ENCODE peak calls at places on chromosomes 12 and 14, in eight cellular contexts. One of them, this sample, is unnamed.

GRCh38 chr12:95881331-95881955 is 22.7 kb downstream of the SNRPF start:
- DNase-seq in neuronal stem cell: no peak
- DNase-seq in Peyer's patch: no peak
- DNase-seq in cardiac muscle cell: peak; percentile 25
- DNase-seq in H1: no peak
- DNase-seq in GM23338: no peak
- DNase-seq in vagina: no peak
- DNase-seq in kidney: no peak
- DNase-seq in this sample: no peak

GRCh38 chr14:65962952-65963351 is 523.2 kb upstream of the CCDC196 start:
- DNase-seq in neuronal stem cell: no peak
- DNase-seq in Peyer's patch: no peak
- DNase-seq in cardiac muscle cell: no peak
- DNase-seq in H1: no peak
- DNase-seq in GM23338: no peak
- DNase-seq in vagina: no peak
- DNase-seq in kidney: no peak
- DNase-seq in this sample: no peak

GRCh38 chr14:65156568-65157366 is 54.5 kb upstream of the MAX start:
- DNase-seq in neuronal stem cell: no peak
- DNase-seq in Peyer's patch: no peak
- DNase-seq in cardiac muscle cell: peak; percentile 93
- DNase-seq in H1: no peak
- DNase-seq in GM23338: no peak
- DNase-seq in vagina: no peak
- DNase-seq in kidney: peak; percentile 75
- DNase-seq in this sample: no peak

GRCh38 chr14:105855246-105855892 is 329.0 kb downstream of the TMEM121 start:
- DNase-seq in neuronal stem cell: no peak
- DNase-seq in Peyer's patch: peak; percentile 44
- DNase-seq in cardiac muscle cell: no peak
- DNase-seq in H1: no peak
- DNase-seq in GM23338: no peak
- DNase-seq in vagina: peak; percentile 69
- DNase-seq in kidney: peak; percentile 71
- DNase-seq in this sample: peak; percentile 46

GRCh38 chr14:94805726-94806288 is 35.9 kb upstream of the GSC start:
- DNase-seq in neuronal stem cell: no peak
- DNase-seq in Peyer's patch: no peak
- DNase-seq in cardiac muscle cell: peak; percentile 7
- DNase-seq in H1: no peak
- DNase-seq in GM23338: no peak
- DNase-seq in vagina: no peak
- DNase-seq in kidney: no peak
- DNase-seq in this sample: no peak

GRCh38 chr12:6091786-6092566 is 32.5 kb downstream of the VWF start:
- DNase-seq in neuronal stem cell: no peak
- DNase-seq in Peyer's patch: no peak
- DNase-seq in cardiac muscle cell: no peak
- DNase-seq in H1: no peak
- DNase-seq in GM23338: no peak
- DNase-seq in vagina: no peak
- DNase-seq in kidney: no peak
- DNase-seq in this sample: no peak

GRCh38 chr14:92553456-92553855 is 39.9 kb downstream of the RIN3 start:
- DNase-seq in neuronal stem cell: no peak
- DNase-seq in Peyer's patch: peak; percentile 22
- DNase-seq in cardiac muscle cell: peak; percentile 68
- DNase-seq in H1: no peak
- DNase-seq in GM23338: peak; percentile 52
- DNase-seq in vagina: no peak
- DNase-seq in kidney: no peak
- DNase-seq in this sample: no peak

GRCh38 chr12:6765634-6766581 is at the start of gene PTMS:
- DNase-seq in neuronal stem cell: peak; percentile 89
- DNase-seq in Peyer's patch: peak; percentile 77
- DNase-seq in cardiac muscle cell: peak; percentile 97
- DNase-seq in H1: peak; percentile 88
- DNase-seq in GM23338: peak; percentile 94
- DNase-seq in vagina: no peak
- DNase-seq in kidney: peak; percentile 96
- DNase-seq in this sample: no peak

GRCh38 chr14:73746540-73747385 is 32.6 kb upstream of the PNMA1 start:
- DNase-seq in neuronal stem cell: no peak
- DNase-seq in Peyer's patch: peak; percentile 62
- DNase-seq in cardiac muscle cell: no peak
- DNase-seq in H1: no peak
- DNase-seq in GM23338: no peak
- DNase-seq in vagina: no peak
- DNase-seq in kidney: no peak
- DNase-seq in this sample: no peak

GRCh38 chr12:3770891-3771290 is 18.0 kb upstream of the CRACR2A start:
- DNase-seq in neuronal stem cell: no peak
- DNase-seq in Peyer's patch: no peak
- DNase-seq in cardiac muscle cell: peak; percentile 55
- DNase-seq in H1: no peak
- DNase-seq in GM23338: no peak
- DNase-seq in vagina: no peak
- DNase-seq in kidney: no peak
- DNase-seq in this sample: no peak

GRCh38 chr12:58288191-58288590 is 346.8 kb downstream of the ATP23 start:
- DNase-seq in neuronal stem cell: no peak
- DNase-seq in Peyer's patch: no peak
- DNase-seq in cardiac muscle cell: peak; percentile 71
- DNase-seq in H1: no peak
- DNase-seq in GM23338: no peak
- DNase-seq in vagina: no peak
- DNase-seq in kidney: no peak
- DNase-seq in this sample: no peak

GRCh38 chr12:55728185-55728931 is 451 bp downstream of the CD63 start:
- DNase-seq in neuronal stem cell: no peak
- DNase-seq in Peyer's patch: peak; percentile 83
- DNase-seq in cardiac muscle cell: peak; percentile 84
- DNase-seq in H1: no peak
- DNase-seq in GM23338: peak; percentile 46
- DNase-seq in vagina: no peak
- DNase-seq in kidney: peak; percentile 95
- DNase-seq in this sample: no peak

GRCh38 chr12:124841558-124841945 is 22.1 kb downstream of the SCARB1 start:
- DNase-seq in neuronal stem cell: no peak
- DNase-seq in Peyer's patch: no peak
- DNase-seq in cardiac muscle cell: no peak
- DNase-seq in H1: no peak
- DNase-seq in GM23338: no peak
- DNase-seq in vagina: no peak
- DNase-seq in kidney: no peak
- DNase-seq in this sample: no peak

GRCh38 chr12:88562846-88563582 is 17.3 kb downstream of the KITLG start:
- DNase-seq in neuronal stem cell: no peak
- DNase-seq in Peyer's patch: no peak
- DNase-seq in cardiac muscle cell: peak; percentile 44
- DNase-seq in H1: no peak
- DNase-seq in GM23338: no peak
- DNase-seq in vagina: no peak
- DNase-seq in kidney: no peak
- DNase-seq in this sample: no peak

DNA sequence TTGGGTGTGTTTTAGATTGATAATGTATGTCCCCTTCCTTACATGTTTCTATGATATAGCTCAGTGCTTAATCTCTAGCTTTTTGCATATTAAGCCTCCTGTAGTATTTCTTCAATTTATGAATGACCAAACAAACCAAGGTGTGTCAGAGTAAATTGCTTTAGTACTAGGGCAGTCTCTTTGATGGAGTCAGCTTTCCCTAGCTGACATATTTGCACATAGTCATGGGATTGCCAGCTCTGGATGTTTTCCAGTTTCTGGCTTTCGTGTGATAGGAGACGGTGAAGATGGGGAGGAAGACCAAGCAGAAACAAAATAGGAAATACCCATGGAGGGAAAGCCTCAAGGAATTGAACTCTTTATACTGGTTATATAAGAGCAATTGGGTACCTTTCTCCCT is 148.9 kb downstream of the PLEKHA5 start:
- DNase-seq in neuronal stem cell: no peak
- DNase-seq in Peyer's patch: no peak
- DNase-seq in cardiac muscle cell: no peak
- DNase-seq in H1: no peak
- DNase-seq in GM23338: no peak
- DNase-seq in vagina: no peak
- DNase-seq in kidney: no peak
- DNase-seq in this sample: no peak
- H3K36me3 ChIP-seq in neuronal stem cell: peaks cover 2% of the 10 kb centered on the region
- H3K36me3 ChIP-seq in Peyer's patch: no peaks in the 10 kb centered on the region
- H3K36me3 ChIP-seq in cardiac muscle cell: peaks cover 32% of the 10 kb centered on the region
- H3K36me3 ChIP-seq in H1: peaks cover 27% of the 10 kb centered on the region
- H3K36me3 ChIP-seq in GM23338: peaks cover 14% of the 10 kb centered on the region
- H3K36me3 ChIP-seq in vagina: peaks cover 15% of the 10 kb centered on the region
- H3K36me3 ChIP-seq in kidney: peaks cover 3% of the 10 kb centered on the region
- H3K36me3 ChIP-seq in this sample: no peaks in the 10 kb centered on the region

GRCh38 chr14:101836131-101836530 is 74.6 kb downstream of the PPP2R5C start:
- DNase-seq in neuronal stem cell: no peak
- DNase-seq in Peyer's patch: no peak
- DNase-seq in cardiac muscle cell: peak; percentile 27
- DNase-seq in H1: no peak
- DNase-seq in GM23338: no peak
- DNase-seq in vagina: no peak
- DNase-seq in kidney: no peak
- DNase-seq in this sample: no peak
- H3K36me3 ChIP-seq in neuronal stem cell: peaks cover 2% of the 10 kb centered on the region
- H3K36me3 ChIP-seq in Peyer's patch: no peaks in the 10 kb centered on the region
- H3K36me3 ChIP-seq in cardiac muscle cell: no peaks in the 10 kb centered on the region
- H3K36me3 ChIP-seq in H1: no peaks in the 10 kb centered on the region
- H3K36me3 ChIP-seq in GM23338: no peaks in the 10 kb centered on the region
- H3K36me3 ChIP-seq in vagina: no peaks in the 10 kb centered on the region
- H3K36me3 ChIP-seq in kidney: peaks cover 4% of the 10 kb centered on the region
- H3K36me3 ChIP-seq in this sample: peaks cover 35% of the 10 kb centered on the region

GRCh38 chr12:132056959-132057358 is 87.2 kb downstream of the DDX51 start:
- DNase-seq in neuronal stem cell: no peak
- DNase-seq in Peyer's patch: no peak
- DNase-seq in cardiac muscle cell: no peak
- DNase-seq in H1: no peak
- DNase-seq in GM23338: no peak
- DNase-seq in vagina: no peak
- DNase-seq in kidney: no peak
- DNase-seq in this sample: no peak
- H3K36me3 ChIP-seq in neuronal stem cell: peaks cover 50% of the 10 kb centered on the region
- H3K36me3 ChIP-seq in Peyer's patch: no peaks in the 10 kb centered on the region
- H3K36me3 ChIP-seq in cardiac muscle cell: peaks cover 25% of the 10 kb centered on the region
- H3K36me3 ChIP-seq in H1: peaks cover 43% of the 10 kb centered on the region
- H3K36me3 ChIP-seq in GM23338: peaks cover 27% of the 10 kb centered on the region
- H3K36me3 ChIP-seq in vagina: peaks cover 61% of the 10 kb centered on the region
- H3K36me3 ChIP-seq in kidney: peaks cover 31% of the 10 kb centered on the region
- H3K36me3 ChIP-seq in this sample: peaks cover 50% of the 10 kb centered on the region

GRCh38 chr12:10936495-10936894 is 2.6 kb downstream of the TAS2R14 start:
- DNase-seq in neuronal stem cell: no peak
- DNase-seq in Peyer's patch: no peak
- DNase-seq in cardiac muscle cell: no peak
- DNase-seq in H1: no peak
- DNase-seq in GM23338: no peak
- DNase-seq in vagina: no peak
- DNase-seq in kidney: no peak
- DNase-seq in this sample: no peak
- H3K36me3 ChIP-seq in neuronal stem cell: no peaks in the 10 kb centered on the region
- H3K36me3 ChIP-seq in Peyer's patch: no peaks in the 10 kb centered on the region
- H3K36me3 ChIP-seq in cardiac muscle cell: no peaks in the 10 kb centered on the region
- H3K36me3 ChIP-seq in H1: no peaks in the 10 kb centered on the region
- H3K36me3 ChIP-seq in GM23338: no peaks in the 10 kb centered on the region
- H3K36me3 ChIP-seq in vagina: no peaks in the 10 kb centered on the region
- H3K36me3 ChIP-seq in kidney: no peaks in the 10 kb centered on the region
- H3K36me3 ChIP-seq in this sample: no peaks in the 10 kb centered on the region

GRCh38 chr12:49507139-49507538 is 31.7 kb upstream of the KCNH3 start:
- DNase-seq in neuronal stem cell: no peak
- DNase-seq in Peyer's patch: no peak
- DNase-seq in cardiac muscle cell: peak; percentile 95
- DNase-seq in H1: no peak
- DNase-seq in GM23338: no peak
- DNase-seq in vagina: no peak
- DNase-seq in kidney: no peak
- DNase-seq in this sample: no peak
- H3K36me3 ChIP-seq in neuronal stem cell: no peaks in the 10 kb centered on the region
- H3K36me3 ChIP-seq in Peyer's patch: no peaks in the 10 kb centered on the region
- H3K36me3 ChIP-seq in cardiac muscle cell: peaks cover 10% of the 10 kb centered on the region
- H3K36me3 ChIP-seq in H1: no peaks in the 10 kb centered on the region
- H3K36me3 ChIP-seq in GM23338: no peaks in the 10 kb centered on the region
- H3K36me3 ChIP-seq in vagina: no peaks in the 10 kb centered on the region
- H3K36me3 ChIP-seq in kidney: no peaks in the 10 kb centered on the region
- H3K36me3 ChIP-seq in this sample: no peaks in the 10 kb centered on the region

DNA sequence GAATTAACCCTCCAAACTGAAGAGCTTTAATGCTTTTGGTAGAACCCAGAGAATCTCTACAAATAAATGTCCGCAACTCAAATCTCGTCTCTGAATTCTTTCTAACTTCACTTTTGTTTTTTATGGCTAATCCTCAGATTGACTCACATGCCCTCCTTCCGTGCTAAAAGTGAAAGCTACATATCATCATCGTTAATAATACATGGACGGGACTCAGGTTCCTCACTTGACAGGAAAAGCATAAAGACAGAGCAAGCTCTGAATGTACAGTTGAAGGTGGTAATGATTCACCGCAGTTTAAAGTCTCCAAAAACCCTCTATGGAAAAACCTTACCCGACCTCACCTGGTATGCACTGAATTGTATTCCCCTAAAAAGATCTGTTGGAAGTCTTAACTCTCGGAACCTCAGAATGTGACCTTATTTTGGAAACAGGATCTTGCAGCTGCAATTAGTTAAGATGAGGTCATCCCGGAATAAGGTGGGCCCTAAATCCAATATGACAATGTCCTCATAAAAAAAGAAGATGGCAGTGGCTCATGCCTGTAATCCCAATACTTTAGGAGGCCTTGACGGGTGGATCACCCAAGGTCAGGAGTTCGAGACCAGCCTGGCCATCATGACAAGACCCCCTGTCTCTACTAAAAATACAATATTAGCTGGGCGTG is 147.4 kb upstream of the FOXN3 start:
- DNase-seq in neuronal stem cell: no peak
- DNase-seq in Peyer's patch: no peak
- DNase-seq in cardiac muscle cell: no peak
- DNase-seq in H1: no peak
- DNase-seq in GM23338: no peak
- DNase-seq in vagina: no peak
- DNase-seq in kidney: no peak
- DNase-seq in this sample: no peak
- H3K36me3 ChIP-seq in neuronal stem cell: no peaks in the 10 kb centered on the region
- H3K36me3 ChIP-seq in Peyer's patch: no peaks in the 10 kb centered on the region
- H3K36me3 ChIP-seq in cardiac muscle cell: no peaks in the 10 kb centered on the region
- H3K36me3 ChIP-seq in H1: no peaks in the 10 kb centered on the region
- H3K36me3 ChIP-seq in GM23338: no peaks in the 10 kb centered on the region
- H3K36me3 ChIP-seq in vagina: no peaks in the 10 kb centered on the region
- H3K36me3 ChIP-seq in kidney: no peaks in the 10 kb centered on the region
- H3K36me3 ChIP-seq in this sample: no peaks in the 10 kb centered on the region

DNA sequence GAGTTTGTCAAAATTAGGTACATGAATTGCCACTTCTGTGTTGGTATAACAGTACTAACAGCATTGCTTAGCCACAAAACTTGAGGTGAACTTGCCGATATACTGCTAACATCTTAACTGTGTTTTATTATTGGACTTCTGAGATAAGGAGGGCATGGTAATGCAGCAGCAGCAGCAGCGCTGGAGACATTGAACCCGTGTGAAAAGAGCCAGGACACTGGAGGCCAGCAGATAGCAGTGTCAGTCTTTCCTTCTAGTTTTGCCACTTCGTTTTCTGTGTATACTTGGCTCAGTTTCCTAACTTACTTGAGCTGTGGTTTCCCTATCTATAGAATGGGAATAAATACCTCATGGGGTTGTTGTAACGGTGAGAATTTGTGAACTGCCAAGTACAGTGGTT is 82.8 kb downstream of the KTN1 start:
- DNase-seq in neuronal stem cell: no peak
- DNase-seq in Peyer's patch: no peak
- DNase-seq in cardiac muscle cell: no peak
- DNase-seq in H1: no peak
- DNase-seq in GM23338: no peak
- DNase-seq in vagina: no peak
- DNase-seq in kidney: no peak
- DNase-seq in this sample: no peak
- H3K36me3 ChIP-seq in neuronal stem cell: peaks cover 1% of the 10 kb centered on the region
- H3K36me3 ChIP-seq in Peyer's patch: no peaks in the 10 kb centered on the region
- H3K36me3 ChIP-seq in cardiac muscle cell: peaks cover 35% of the 10 kb centered on the region
- H3K36me3 ChIP-seq in H1: peaks cover 7% of the 10 kb centered on the region
- H3K36me3 ChIP-seq in GM23338: peaks cover 9% of the 10 kb centered on the region
- H3K36me3 ChIP-seq in vagina: peaks cover 40% of the 10 kb centered on the region
- H3K36me3 ChIP-seq in kidney: peaks cover 7% of the 10 kb centered on the region
- H3K36me3 ChIP-seq in this sample: peaks cover 12% of the 10 kb centered on the region